ENCODE peak calls at places on chromosome 6, in five cellular contexts. K is HT-29, R is thoracic aorta, L is AML-193, Y is cardiac muscle cell. O is an unnamed sample.
A peak's percentile ranks its signal among the peaks of the same experiment; 100 is the strongest.

GRCh38 chr6:26311385-26312095 is 53.5 kb upstream of the BTN3A2 start:
- DNase-seq in R (no peak), Y (peak; percentile 74), K (peak; percentile 93), L (peak; percentile 34), O (peak; percentile 70)

GRCh38 chr6:6235786-6236185 is 84.7 kb downstream of the F13A1 start:
- DNase-seq in R (no peak), L (no peak), Y (no peak), K (no peak), O (no peak)

GRCh38 chr6:138346302-138347195 is 31.2 kb upstream of the SMIM28 start:
- DNase-seq in K (no peak), Y (peak; percentile 51), R (no peak), L (no peak), O (peak; percentile 35)

GRCh38 chr6:3782876-3783832 is 31.6 kb upstream of the PXDC1 start:
- DNase-seq in K (no peak), R (no peak), L (no peak), Y (no peak), O (no peak)

GRCh38 chr6:139708342-139709199 is 334.1 kb upstream of the CITED2 start:
- DNase-seq in Y (peak; percentile 88), L (no peak), R (no peak), K (peak; percentile 24), O (no peak)

GRCh38 chr6:145815875-145816274 is 1.3 kb upstream of the FBXO30 start:
- DNase-seq in R (no peak), L (no peak), Y (peak; percentile 20), K (no peak), O (peak; percentile 19)

GRCh38 chr6:137724495-137725211 is 142.4 kb upstream of the TNFAIP3 start:
- DNase-seq in Y (no peak), K (no peak), R (no peak), L (no peak), O (no peak)

GRCh38 chr6:90496191-90496590 is 90.7 kb downstream of the MAP3K7 start:
- DNase-seq in Y (no peak), K (no peak), R (no peak), L (no peak), O (no peak)

GRCh38 chr6:16286151-16286522 is 47.8 kb downstream of the GMPR start:
- DNase-seq in L (no peak), R (no peak), K (peak; percentile 27), Y (peak; percentile 69), O (peak; percentile 57)

GRCh38 chr6:44000164-44000842 is 126.9 kb downstream of the MRPL14 start:
- DNase-seq in K (peak; percentile 56), Y (no peak), L (no peak), R (no peak), O (peak; percentile 12)

GRCh38 chr6:106128981-106129761 is 43.0 kb downstream of the PRDM1 start:
- DNase-seq in Y (peak; percentile 81), K (peak; percentile 65), R (no peak), L (no peak), O (no peak)